ENCODE peak calls at places on chromosome 20, in ten cellular contexts. One of them, this sample, is unnamed.

GRCh38 chr20:21513181-21513663 is 642 bp downstream of the NKX2-2 start:
- DNase-seq in neuronal stem cell: no peak
- DNase-seq in mesenchymal stem cell: no peak
- DNase-seq in K562: no peak
- DNase-seq in fibroblast of lung: no peak
- DNase-seq in GM23248: peak; percentile 25
- DNase-seq in GM12878: no peak
- DNase-seq in MM.1S: no peak
- DNase-seq in HepG2: no peak
- DNase-seq in IMR-90: no peak
- DNase-seq in this sample: no peak

GRCh38 chr20:53842301-53843099 is 227.9 kb downstream of the BCAS1 start:
- DNase-seq in mesenchymal stem cell: no peak
- DNase-seq in K562: no peak
- DNase-seq in neuronal stem cell: no peak
- DNase-seq in IMR-90: no peak
- DNase-seq in GM23248: no peak
- DNase-seq in GM12878: peak; percentile 54
- DNase-seq in MM.1S: peak; percentile 84
- DNase-seq in HepG2: no peak
- DNase-seq in fibroblast of lung: no peak
- DNase-seq in this sample: no peak

GRCh38 chr20:17273711-17274110 is 46.9 kb downstream of the PCSK2 start:
- DNase-seq in IMR-90: no peak
- DNase-seq in fibroblast of lung: no peak
- DNase-seq in MM.1S: no peak
- DNase-seq in GM23248: no peak
- DNase-seq in HepG2: no peak
- DNase-seq in mesenchymal stem cell: no peak
- DNase-seq in GM12878: no peak
- DNase-seq in K562: no peak
- DNase-seq in neuronal stem cell: no peak
- DNase-seq in this sample: no peak

GRCh38 chr20:7505152-7505834 is 435.0 kb downstream of the HAO1 start:
- DNase-seq in K562: no peak
- DNase-seq in neuronal stem cell: no peak
- DNase-seq in HepG2: no peak
- DNase-seq in IMR-90: no peak
- DNase-seq in mesenchymal stem cell: no peak
- DNase-seq in GM12878: no peak
- DNase-seq in fibroblast of lung: no peak
- DNase-seq in MM.1S: peak; percentile 73
- DNase-seq in GM23248: no peak
- DNase-seq in this sample: no peak

GRCh38 chr20:44211177-44212039 is 837 bp upstream of the OSER1 start:
- DNase-seq in GM23248: peak; percentile 80
- DNase-seq in HepG2: no peak
- DNase-seq in IMR-90: peak; percentile 48
- DNase-seq in fibroblast of lung: no peak
- DNase-seq in MM.1S: peak; percentile 38
- DNase-seq in K562: no peak
- DNase-seq in GM12878: no peak
- DNase-seq in neuronal stem cell: no peak
- DNase-seq in mesenchymal stem cell: peak; percentile 38
- DNase-seq in this sample: no peak

GRCh38 chr20:9071976-9072726 is 3.3 kb downstream of the PLCB4 start:
- DNase-seq in MM.1S: no peak
- DNase-seq in HepG2: no peak
- DNase-seq in mesenchymal stem cell: peak; percentile 26
- DNase-seq in neuronal stem cell: no peak
- DNase-seq in IMR-90: peak; percentile 43
- DNase-seq in fibroblast of lung: peak; percentile 23
- DNase-seq in GM12878: no peak
- DNase-seq in K562: no peak
- DNase-seq in GM23248: no peak
- DNase-seq in this sample: no peak

GRCh38 chr20:59777321-59777705 is 156.1 kb downstream of the SYCP2 start:
- DNase-seq in MM.1S: no peak
- DNase-seq in GM23248: no peak
- DNase-seq in K562: no peak
- DNase-seq in GM12878: no peak
- DNase-seq in fibroblast of lung: no peak
- DNase-seq in neuronal stem cell: no peak
- DNase-seq in IMR-90: no peak
- DNase-seq in mesenchymal stem cell: no peak
- DNase-seq in HepG2: no peak
- DNase-seq in this sample: no peak

GRCh38 chr20:3477861-3478544 is 7.2 kb downstream of the ATRN start:
- DNase-seq in IMR-90: no peak
- DNase-seq in fibroblast of lung: no peak
- DNase-seq in GM23248: no peak
- DNase-seq in MM.1S: no peak
- DNase-seq in mesenchymal stem cell: no peak
- DNase-seq in K562: no peak
- DNase-seq in HepG2: peak; percentile 55
- DNase-seq in GM12878: no peak
- DNase-seq in neuronal stem cell: no peak
- DNase-seq in this sample: no peak

GRCh38 chr20:25566821-25567220 is 18.5 kb downstream of the NINL start:
- DNase-seq in MM.1S: no peak
- DNase-seq in K562: no peak
- DNase-seq in fibroblast of lung: no peak
- DNase-seq in mesenchymal stem cell: no peak
- DNase-seq in IMR-90: no peak
- DNase-seq in HepG2: no peak
- DNase-seq in GM23248: no peak
- DNase-seq in GM12878: no peak
- DNase-seq in neuronal stem cell: no peak
- DNase-seq in this sample: no peak

GRCh38 chr20:18663932-18664331 is 76.1 kb downstream of the DTD1 start:
- DNase-seq in GM23248: peak; percentile 4
- DNase-seq in IMR-90: peak; percentile 61
- DNase-seq in fibroblast of lung: peak; percentile 52
- DNase-seq in HepG2: no peak
- DNase-seq in K562: no peak
- DNase-seq in GM12878: no peak
- DNase-seq in MM.1S: no peak
- DNase-seq in neuronal stem cell: no peak
- DNase-seq in mesenchymal stem cell: no peak
- DNase-seq in this sample: peak; percentile 41

GRCh38 chr20:58867211-58867610 is 14.7 kb downstream of the GNAS start:
- DNase-seq in IMR-90: no peak
- DNase-seq in GM12878: no peak
- DNase-seq in mesenchymal stem cell: no peak
- DNase-seq in fibroblast of lung: no peak
- DNase-seq in GM23248: peak; percentile 85
- DNase-seq in MM.1S: no peak
- DNase-seq in K562: no peak
- DNase-seq in neuronal stem cell: no peak
- DNase-seq in HepG2: no peak
- DNase-seq in this sample: no peak

GRCh38 chr20:9353916-9354276 is 160.5 kb upstream of the LAMP5 start:
- DNase-seq in neuronal stem cell: no peak
- DNase-seq in fibroblast of lung: no peak
- DNase-seq in IMR-90: peak; percentile 72
- DNase-seq in MM.1S: no peak
- DNase-seq in K562: no peak
- DNase-seq in GM23248: peak; percentile 12
- DNase-seq in HepG2: no peak
- DNase-seq in mesenchymal stem cell: peak; percentile 80
- DNase-seq in GM12878: no peak
- DNase-seq in this sample: no peak

GRCh38 chr20:10329387-10330005 is 104.5 kb downstream of the MKKS start:
- DNase-seq in MM.1S: no peak
- DNase-seq in neuronal stem cell: no peak
- DNase-seq in IMR-90: no peak
- DNase-seq in GM12878: no peak
- DNase-seq in GM23248: no peak
- DNase-seq in fibroblast of lung: no peak
- DNase-seq in mesenchymal stem cell: no peak
- DNase-seq in HepG2: no peak
- DNase-seq in K562: no peak
- DNase-seq in this sample: no peak

GRCh38 chr20:37542281-37542680 is 14.6 kb upstream of the BLCAP start:
- DNase-seq in IMR-90: peak; percentile 37
- DNase-seq in neuronal stem cell: no peak
- DNase-seq in K562: no peak
- DNase-seq in MM.1S: no peak
- DNase-seq in HepG2: peak; percentile 81
- DNase-seq in GM23248: no peak
- DNase-seq in fibroblast of lung: no peak
- DNase-seq in GM12878: no peak
- DNase-seq in mesenchymal stem cell: no peak
- DNase-seq in this sample: no peak

GRCh38 chr20:53287357-53288042 is 306.1 kb downstream of the ZNF217 start:
- DNase-seq in IMR-90: no peak
- DNase-seq in mesenchymal stem cell: no peak
- DNase-seq in GM12878: no peak
- DNase-seq in neuronal stem cell: no peak
- DNase-seq in HepG2: no peak
- DNase-seq in K562: no peak
- DNase-seq in GM23248: no peak
- DNase-seq in fibroblast of lung: no peak
- DNase-seq in MM.1S: no peak
- DNase-seq in this sample: no peak

GRCh38 chr20:46541229-46541935 is 9.1 kb downstream of the OCSTAMP start:
- DNase-seq in GM12878: no peak
- DNase-seq in mesenchymal stem cell: no peak
- DNase-seq in HepG2: no peak
- DNase-seq in MM.1S: no peak
- DNase-seq in IMR-90: no peak
- DNase-seq in neuronal stem cell: no peak
- DNase-seq in K562: no peak
- DNase-seq in fibroblast of lung: no peak
- DNase-seq in GM23248: no peak
- DNase-seq in this sample: no peak
- H2AFZ ChIP-seq in GM12878: no peak overlapping the region
- H2AFZ ChIP-seq in mesenchymal stem cell: no peak overlapping the region
- H2AFZ ChIP-seq in HepG2: no peak overlapping the region
- H2AFZ ChIP-seq in MM.1S: no peak overlapping the region
- H2AFZ ChIP-seq in IMR-90: no peak overlapping the region
- H2AFZ ChIP-seq in neuronal stem cell: no peak overlapping the region
- H2AFZ ChIP-seq in K562: no peak overlapping the region
- H2AFZ ChIP-seq in fibroblast of lung: no peak overlapping the region
- H2AFZ ChIP-seq in GM23248: no peak overlapping the region
- H2AFZ ChIP-seq in this sample: no peak overlapping the region

GRCh38 chr20:35908007-35908406 is 46.3 kb downstream of the SCAND1 start:
- DNase-seq in mesenchymal stem cell: no peak
- DNase-seq in GM12878: no peak
- DNase-seq in neuronal stem cell: no peak
- DNase-seq in HepG2: no peak
- DNase-seq in fibroblast of lung: no peak
- DNase-seq in K562: no peak
- DNase-seq in MM.1S: no peak
- DNase-seq in IMR-90: no peak
- DNase-seq in GM23248: no peak
- DNase-seq in this sample: no peak
- H3K27ac ChIP-seq in mesenchymal stem cell: no peak overlapping the region
- H3K27ac ChIP-seq in GM12878: no peak overlapping the region
- H3K27ac ChIP-seq in neuronal stem cell: no peak overlapping the region
- H3K27ac ChIP-seq in HepG2: no peak overlapping the region
- H3K27ac ChIP-seq in fibroblast of lung: no peak overlapping the region
- H3K27ac ChIP-seq in K562: no peak overlapping the region
- H3K27ac ChIP-seq in MM.1S: no peak overlapping the region
- H3K27ac ChIP-seq in IMR-90: no peak overlapping the region
- H3K27ac ChIP-seq in GM23248: no peak overlapping the region
- H3K27ac ChIP-seq in this sample: no peak overlapping the region

DNA sequence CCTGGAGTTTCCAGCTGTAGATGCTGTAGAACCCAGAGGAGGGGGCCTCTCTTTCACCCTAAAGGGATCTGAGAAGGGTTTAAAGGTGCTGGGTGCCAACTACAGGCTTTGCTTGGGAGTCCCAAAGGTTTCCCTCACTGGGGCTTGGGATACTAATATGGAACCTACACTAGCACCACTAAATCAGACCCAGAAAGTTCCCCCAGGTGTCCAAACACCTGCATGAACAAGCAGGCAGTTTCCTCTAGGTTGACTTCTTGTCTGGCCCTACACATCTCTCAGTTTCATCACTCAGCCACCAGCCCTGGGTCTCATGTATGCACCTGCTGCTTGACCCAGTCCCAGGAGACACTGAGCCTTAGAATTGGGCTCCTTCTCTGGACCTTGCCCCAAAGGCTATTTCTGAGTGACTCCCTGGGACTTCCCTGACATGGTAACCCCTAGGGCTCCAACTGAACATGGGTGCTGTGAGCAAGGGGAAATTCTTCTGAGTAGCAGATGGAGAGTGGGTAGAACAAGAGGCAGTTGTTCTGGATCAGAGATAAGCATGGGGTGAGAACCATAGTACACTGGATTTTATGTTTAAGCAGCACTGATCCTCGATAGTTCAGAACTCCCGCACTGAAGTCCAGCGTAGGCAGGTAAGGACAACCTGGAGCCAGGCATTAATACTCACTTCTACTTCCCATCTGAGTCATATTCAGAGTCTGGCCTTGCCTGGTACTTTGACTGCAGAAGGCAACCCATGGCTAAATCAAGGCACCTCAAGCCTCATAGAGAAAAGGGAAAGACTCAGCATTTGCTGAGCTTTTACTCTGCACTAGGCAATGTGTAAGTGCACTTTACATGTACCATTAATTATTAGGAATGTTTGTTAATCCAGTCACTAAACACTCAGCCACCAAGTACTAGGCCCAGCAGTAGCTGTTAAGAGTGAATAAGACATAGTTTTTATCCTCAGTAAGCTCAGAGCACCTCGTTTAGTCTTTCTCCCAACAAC is 16.8 kb downstream of the BCL2L1 start:
- DNase-seq in GM23248: no peak
- DNase-seq in MM.1S: peak; percentile 92
- DNase-seq in IMR-90: no peak
- DNase-seq in GM12878: no peak
- DNase-seq in neuronal stem cell: no peak
- DNase-seq in mesenchymal stem cell: no peak
- DNase-seq in K562: no peak
- DNase-seq in HepG2: peak; percentile 40
- DNase-seq in fibroblast of lung: no peak
- DNase-seq in this sample: no peak
- H3K4me1 ChIP-seq in GM23248: peaks cover 16% of the 10 kb centered on the region
- H3K4me1 ChIP-seq in MM.1S: peaks cover 78% of the 10 kb centered on the region
- H3K4me1 ChIP-seq in IMR-90: peaks cover 5% of the 10 kb centered on the region
- H3K4me1 ChIP-seq in GM12878: peaks cover 34% of the 10 kb centered on the region
- H3K4me1 ChIP-seq in neuronal stem cell: peaks cover 2% of the 10 kb centered on the region
- H3K4me1 ChIP-seq in mesenchymal stem cell: peaks cover 41% of the 10 kb centered on the region
- H3K4me1 ChIP-seq in K562: peaks cover 41% of the 10 kb centered on the region
- H3K4me1 ChIP-seq in HepG2: peaks cover 99% of the 10 kb centered on the region
- H3K4me1 ChIP-seq in fibroblast of lung: peaks cover 9% of the 10 kb centered on the region
- H3K4me1 ChIP-seq in this sample: peaks cover 16% of the 10 kb centered on the region

GRCh38 chr20:42123981-42124473 is 505.9 kb upstream of the CHD6 start:
- DNase-seq in neuronal stem cell: no peak
- DNase-seq in MM.1S: no peak
- DNase-seq in fibroblast of lung: no peak
- DNase-seq in IMR-90: no peak
- DNase-seq in K562: no peak
- DNase-seq in mesenchymal stem cell: no peak
- DNase-seq in HepG2: no peak
- DNase-seq in GM12878: no peak
- DNase-seq in GM23248: no peak
- DNase-seq in this sample: no peak

GRCh38 chr20:42130810-42131596 is 512.8 kb upstream of the CHD6 start:
- DNase-seq in HepG2: no peak
- DNase-seq in K562: no peak
- DNase-seq in mesenchymal stem cell: no peak
- DNase-seq in MM.1S: no peak
- DNase-seq in neuronal stem cell: no peak
- DNase-seq in fibroblast of lung: no peak
- DNase-seq in GM12878: no peak
- DNase-seq in GM23248: no peak
- DNase-seq in IMR-90: no peak
- DNase-seq in this sample: no peak

GRCh38 chr20:42125426-42125825 is 507.2 kb upstream of the CHD6 start:
- DNase-seq in GM23248: no peak
- DNase-seq in neuronal stem cell: no peak
- DNase-seq in mesenchymal stem cell: no peak
- DNase-seq in fibroblast of lung: no peak
- DNase-seq in HepG2: no peak
- DNase-seq in MM.1S: peak; percentile 75
- DNase-seq in GM12878: no peak
- DNase-seq in K562: no peak
- DNase-seq in IMR-90: no peak
- DNase-seq in this sample: no peak
- H2AFZ ChIP-seq in GM23248: no peak overlapping the region
- H2AFZ ChIP-seq in neuronal stem cell: no peak overlapping the region
- H2AFZ ChIP-seq in mesenchymal stem cell: no peak overlapping the region
- H2AFZ ChIP-seq in fibroblast of lung: no peak overlapping the region
- H2AFZ ChIP-seq in HepG2: no peak overlapping the region
- H2AFZ ChIP-seq in MM.1S: no peak overlapping the region
- H2AFZ ChIP-seq in GM12878: no peak overlapping the region
- H2AFZ ChIP-seq in K562: no peak overlapping the region
- H2AFZ ChIP-seq in IMR-90: no peak overlapping the region
- H2AFZ ChIP-seq in this sample: no peak overlapping the region